ENCODE peak calls at places on chromosome 6, in five cellular contexts. N is mesendoderm, S is GM23338, V is DND-41, Z is neuronal stem cell. C is an unnamed sample.
A peak's percentile ranks its signal among the peaks of the same experiment; 100 is the strongest.

GRCh38 chr6:161918154-161918553 is 644.3 kb upstream of the AGPAT4 start:
- DNase-seq in N (no peak), S (no peak), V (no peak), Z (no peak), C (no peak)

GRCh38 chr6:111011360-111012142 is 29.7 kb downstream of the RPF2 start:
- DNase-seq in N (peak; percentile 65), S (peak; percentile 64), V (peak; percentile 14), Z (peak; percentile 35), C (peak; percentile 68)

GRCh38 chr6:48061630-48062029 is 49.4 kb downstream of the PTCHD4 start:
- DNase-seq in N (no peak), S (no peak), V (no peak), Z (no peak), C (no peak)

GRCh38 chr6:24879351-24879750 is 56.4 kb downstream of the RIPOR2 start:
- DNase-seq in N (peak; percentile 28), S (no peak), V (no peak), Z (no peak), C (no peak)

GRCh38 chr6:137913996-137914529 is 47.0 kb downstream of the TNFAIP3 start:
- DNase-seq in N (no peak), S (no peak), V (no peak), Z (no peak), C (no peak)

GRCh38 chr6:47066418-47066817 is 24.3 kb upstream of the ADGRF1 start:
- DNase-seq in N (no peak), S (no peak), V (no peak), Z (no peak), C (no peak)

GRCh38 chr6:52605610-52606185 is 28.8 kb upstream of the TRAM2 start:
- DNase-seq in N (no peak), S (no peak), V (no peak), Z (no peak), C (no peak)

GRCh38 chr6:162708971-162709370 is 18.6 kb downstream of the PRKN start:
- DNase-seq in N (no peak), S (no peak), V (no peak), Z (no peak), C (peak; percentile 47)

GRCh38 chr6:161198176-161198575 is 75.7 kb downstream of the AGPAT4 start:
- DNase-seq in N (no peak), S (no peak), V (no peak), Z (no peak), C (no peak)

GRCh38 chr6:25360611-25361010 is 81.4 kb downstream of the CARMIL1 start:
- DNase-seq in N (no peak), S (no peak), V (no peak), Z (no peak), C (no peak)

GRCh38 chr6:150334790-150335783 is 33.7 kb upstream of the IYD start:
- DNase-seq in N (peak; percentile 65), S (peak; percentile 73), V (peak; percentile 35), Z (peak; percentile 56), C (peak; percentile 81)

GRCh38 chr6:29005183-29005885 is at the start of gene ZNF311:
- DNase-seq in N (peak; percentile 74), S (peak; percentile 86), V (no peak), Z (no peak), C (no peak)

GRCh38 chr6:170097505-170098427 is 193.1 kb downstream of the DLL1 start:
- DNase-seq in N (no peak), S (no peak), V (no peak), Z (no peak), C (no peak)

DNA sequence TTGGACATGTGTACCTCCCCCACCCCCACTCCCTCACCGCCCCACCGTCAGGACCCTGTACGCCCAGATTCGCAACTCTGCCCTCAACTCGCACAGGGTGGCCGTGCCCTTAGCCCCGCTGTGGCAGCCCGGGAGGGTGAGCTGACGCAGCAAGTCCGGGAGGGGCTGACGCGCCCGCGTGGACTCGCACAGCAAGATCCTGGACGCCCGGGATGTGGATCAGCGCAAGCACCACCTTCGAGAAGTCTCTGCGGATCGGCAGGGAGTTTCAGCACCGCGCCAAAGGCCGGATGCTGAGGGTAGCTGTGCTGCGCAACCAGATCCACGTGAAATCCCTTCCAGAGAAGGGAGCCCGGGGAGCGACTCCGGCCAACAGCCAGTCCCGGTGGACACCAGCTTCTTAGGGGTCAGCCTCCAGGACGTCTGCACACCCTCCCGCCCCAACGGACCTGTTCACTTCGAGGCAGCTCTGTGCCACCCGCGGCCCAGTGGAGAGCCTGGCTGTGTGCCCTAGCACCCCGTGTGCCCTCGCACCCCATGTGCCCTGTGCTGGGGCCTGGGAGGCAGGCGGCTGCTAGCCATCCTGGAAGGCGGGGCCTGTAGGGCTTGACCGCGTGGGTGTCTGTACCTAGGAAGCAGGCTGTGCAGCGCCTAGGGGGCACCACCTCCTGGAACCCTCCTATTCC is 6.7 kb upstream of the GJA10 start:
- DNase-seq in N (peak; percentile 16), S (peak; percentile 47), V (no peak), Z (no peak), C (peak; percentile 4)
- H3K4me2 ChIP-seq in N (no peak overlapping the region), S (no peak overlapping the region), V (no peak overlapping the region), Z (no peak overlapping the region), C (no peak overlapping the region)

DNA sequence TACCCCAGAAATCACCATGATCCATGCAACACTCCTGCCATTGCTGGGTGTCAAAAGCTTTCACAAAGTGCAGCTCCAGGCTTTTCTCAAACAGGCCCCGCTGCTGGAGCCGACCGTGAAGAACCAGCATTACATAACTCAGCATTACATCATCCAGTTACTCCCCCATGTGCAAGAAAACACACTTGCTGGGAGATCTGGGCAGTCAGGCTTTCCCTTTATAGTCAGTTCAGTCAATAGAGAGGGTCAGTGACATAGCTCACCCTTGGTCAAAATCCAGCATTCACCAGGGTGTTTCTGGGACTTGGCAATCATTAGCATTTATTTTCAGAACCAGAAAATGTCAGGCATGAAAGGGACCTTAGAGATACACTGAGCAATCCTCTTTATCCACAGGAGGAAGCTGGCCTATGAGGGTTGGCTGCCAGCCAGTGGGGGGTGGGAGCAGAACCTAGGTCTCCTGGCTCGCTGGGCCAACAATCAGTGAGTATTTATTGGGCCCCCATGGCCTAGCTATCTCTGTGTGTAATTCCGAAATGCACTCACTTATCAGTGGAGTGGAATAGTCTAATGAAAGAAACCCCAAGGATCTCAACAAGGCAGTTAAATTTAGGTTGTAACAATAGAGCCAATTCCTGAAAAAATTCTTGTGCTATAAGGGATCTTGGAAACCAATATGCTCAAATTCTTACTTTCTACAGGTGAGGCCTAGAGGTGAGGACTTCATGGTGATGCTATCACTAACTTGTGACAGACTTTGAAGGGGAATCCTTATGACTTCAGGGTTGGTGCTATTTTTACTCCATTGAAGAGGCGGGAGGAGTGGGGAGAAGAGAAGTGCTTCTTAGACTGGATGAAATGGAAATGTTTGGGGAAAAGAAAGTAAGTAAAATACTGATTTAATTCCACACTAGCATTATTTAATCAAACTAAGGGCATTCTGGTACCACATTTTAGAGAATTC is 54.6 kb downstream of the LYRM4 start:
- DNase-seq in N (no peak), S (no peak), V (no peak), Z (no peak), C (no peak)
- H3K4me2 ChIP-seq in N (no peak overlapping the region), S (no peak overlapping the region), V (no peak overlapping the region), Z (no peak overlapping the region), C (no peak overlapping the region)

GRCh38 chr6:104601756-104602155 is 258.0 kb downstream of the HACE1 start:
- DNase-seq in N (no peak), S (peak; percentile 4), V (no peak), Z (no peak), C (no peak)

GRCh38 chr6:104604643-104605042 is 255.1 kb downstream of the HACE1 start:
- DNase-seq in N (no peak), S (no peak), V (no peak), Z (no peak), C (no peak)

GRCh38 chr6:104603108-104603745 is 256.5 kb downstream of the HACE1 start:
- DNase-seq in N (no peak), S (no peak), V (no peak), Z (no peak), C (no peak)

GRCh38 chr6:104607501-104607900 is 252.2 kb downstream of the HACE1 start:
- DNase-seq in N (no peak), S (no peak), V (no peak), Z (no peak), C (no peak)

DNA sequence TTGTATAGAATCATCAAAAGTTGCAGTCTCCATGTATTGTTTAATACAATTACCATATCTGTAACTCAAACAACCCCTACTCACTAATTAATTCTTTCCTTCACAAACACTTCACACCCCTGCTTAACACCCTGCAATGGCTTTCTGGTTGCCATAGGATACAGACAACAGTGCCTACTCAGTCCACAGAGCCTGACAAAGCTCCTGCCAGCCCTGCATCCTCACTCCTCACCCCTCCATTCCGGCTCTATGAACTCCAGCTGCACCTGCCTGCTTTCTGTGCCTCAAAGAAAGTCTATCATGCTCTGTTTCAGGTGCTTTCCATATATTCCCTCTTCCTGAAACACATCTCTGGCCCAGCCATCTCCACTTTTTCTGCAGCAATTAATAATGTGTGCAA is 253.4 kb downstream of the HACE1 start:
- DNase-seq in N (peak; percentile 95), S (peak; percentile 56), V (no peak), Z (peak; percentile 53), C (no peak)
- H3K4me2 ChIP-seq in N (no peak overlapping the region), S (no peak overlapping the region), V (no peak overlapping the region), Z (no peak overlapping the region), C (no peak overlapping the region)

GRCh38 chr6:83862776-83863471 is 3.4 kb downstream of the CYB5R4 start:
- DNase-seq in N (no peak), S (no peak), V (no peak), Z (no peak), C (no peak)
- H3K4me2 ChIP-seq in N (no peak overlapping the region), S (no peak overlapping the region), V (peak overlapping the region; percentile 0), Z (no peak overlapping the region), C (peak overlapping the region; percentile 83)

GRCh38 chr6:125255201-125255600 is 46.6 kb downstream of the HDDC2 start:
- DNase-seq in N (no peak), S (no peak), V (no peak), Z (no peak), C (no peak)

GRCh38 chr6:125257351-125257750 is 44.4 kb downstream of the HDDC2 start:
- DNase-seq in N (no peak), S (no peak), V (no peak), Z (no peak), C (no peak)

GRCh38 chr6:125262026-125263013 is 39.4 kb downstream of the HDDC2 start:
- DNase-seq in N (no peak), S (no peak), V (no peak), Z (no peak), C (no peak)

GRCh38 chr6:125259354-125259736 is 42.4 kb downstream of the HDDC2 start:
- DNase-seq in N (no peak), S (no peak), V (no peak), Z (no peak), C (no peak)

DNA sequence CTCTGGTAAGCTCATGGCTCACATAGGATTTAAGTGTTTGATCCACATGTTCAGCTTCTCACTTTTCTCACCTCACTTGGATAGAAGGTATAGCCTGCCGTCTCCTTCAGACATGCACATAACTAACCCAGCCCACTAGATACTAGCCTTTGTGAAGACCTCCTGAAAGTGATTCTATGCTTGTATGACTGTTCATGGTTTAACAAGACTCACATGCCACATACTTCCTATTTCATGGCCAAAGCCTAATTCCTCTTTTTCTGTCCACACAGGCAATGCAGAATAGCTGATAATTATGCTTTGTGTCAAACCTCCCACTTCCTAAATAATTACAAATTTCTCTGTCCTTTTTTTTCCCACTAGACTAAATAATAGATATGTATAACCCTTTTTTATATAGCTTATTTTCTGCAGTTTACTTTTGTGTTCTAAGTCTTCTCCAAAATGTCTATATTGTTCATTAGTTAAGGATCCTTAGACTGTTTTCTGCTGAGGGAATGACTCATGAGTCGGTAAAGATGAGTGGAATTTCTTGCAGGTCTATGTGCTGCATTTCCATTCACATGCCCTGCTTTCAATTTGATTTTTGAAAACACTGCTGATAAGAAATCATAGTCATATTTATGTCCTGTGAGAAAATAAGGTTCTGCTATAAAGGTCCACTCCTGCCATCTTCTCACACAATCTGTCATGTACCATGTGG is 43.0 kb downstream of the HDDC2 start:
- DNase-seq in N (no peak), S (no peak), V (no peak), Z (no peak), C (no peak)
- H3K4me2 ChIP-seq in N (no peak overlapping the region), S (no peak overlapping the region), V (no peak overlapping the region), Z (no peak overlapping the region), C (no peak overlapping the region)